ENCODE peak calls at places on chromosome 16, in four cellular contexts. G is heart right ventricle, X is lower leg skin, W is cardiac muscle cell. L is an unnamed sample.

GRCh38 chr16:84963046-84963445 is 48.3 kb downstream of the ZDHHC7 start:
- DNase-seq in G (no peak), X (no peak), W (no peak), L (no peak)

GRCh38 chr16:49492896-49493620 is 119.5 kb downstream of the C16orf78 start:
- DNase-seq in G (no peak), X (peak), W (no peak), L (no peak)

GRCh38 chr16:19846421-19846820 is 38.2 kb downstream of the GPRC5B start:
- DNase-seq in G (no peak), X (no peak), W (no peak), L (no peak)

GRCh38 chr16:89175280-89176146 is 4.0 kb downstream of the CDH15 start:
- DNase-seq in G (no peak), X (no peak), W (no peak), L (peak)

GRCh38 chr16:56549744-56550385 is 15.0 kb upstream of the MT4 start:
- DNase-seq in G (no peak), X (no peak), W (no peak), L (no peak)

GRCh38 chr16:15581127-15581815 is 61.7 kb downstream of the MARF1 start:
- DNase-seq in G (no peak), X (no peak), W (no peak), L (no peak)

GRCh38 chr16:74264806-74265205 is 31.8 kb upstream of the PSMD7 start:
- DNase-seq in G (no peak), X (no peak), W (no peak), L (no peak)

GRCh38 chr16:8505327-8505991 is 84.9 kb downstream of the TMEM114 start:
- DNase-seq in G (no peak), X (no peak), W (no peak), L (no peak)

GRCh38 chr16:59195242-59195641 is 461.1 kb upstream of the GOT2 start:
- DNase-seq in G (no peak), X (no peak), W (no peak), L (no peak)

DNA sequence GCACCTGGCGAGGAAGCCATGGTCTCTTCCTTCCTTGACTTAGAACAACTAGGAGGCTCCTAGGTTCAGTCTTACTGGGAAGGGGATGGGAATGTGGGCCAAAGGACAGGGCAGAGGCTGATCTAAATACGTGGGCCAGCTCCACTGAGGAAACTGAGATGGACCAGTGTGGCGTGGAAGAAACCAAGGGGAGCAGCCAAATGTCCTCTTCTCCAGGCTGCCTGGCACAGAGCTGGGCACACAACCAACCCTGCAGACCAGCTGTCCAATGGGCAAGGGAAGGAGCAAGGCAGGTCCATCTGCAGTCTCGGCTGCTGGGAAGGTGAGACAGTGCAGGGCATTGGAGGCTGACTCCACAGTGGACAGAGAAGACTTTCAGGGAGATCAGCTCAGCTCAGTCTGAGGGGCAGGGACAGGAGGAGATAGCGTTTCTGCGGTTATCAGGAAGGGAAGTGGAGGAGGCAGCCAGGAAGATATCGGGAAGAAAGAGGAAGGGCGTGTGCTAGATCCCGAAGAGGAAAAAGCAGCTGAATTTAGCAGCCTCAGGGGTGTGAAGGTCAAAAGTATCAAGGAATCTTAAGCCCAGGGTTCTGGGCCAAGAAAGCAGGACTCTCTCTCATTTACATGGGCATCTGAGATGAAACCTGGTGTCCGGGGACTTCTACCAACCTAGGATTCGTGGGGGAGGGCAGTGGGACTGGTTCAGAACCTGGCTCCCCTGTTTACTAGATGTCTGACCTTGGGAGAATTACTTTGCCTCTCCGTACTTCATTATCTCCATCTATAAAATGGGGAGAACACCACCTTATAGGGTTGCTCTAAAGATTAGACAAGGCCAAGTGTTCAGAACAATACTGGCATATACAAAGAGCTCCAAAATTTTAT is 1.8 kb downstream of the KIFC3 start:
- DNase-seq in G (no peak), X (no peak), W (no peak), L (no peak)
- H3K4me3 ChIP-seq in G (peak), X (no peak), W (no peak), L (peak)

GRCh38 chr16:86048221-86048620 is 149.3 kb downstream of the IRF8 start:
- DNase-seq in G (no peak), X (no peak), W (no peak), L (no peak)

GRCh38 chr16:86050111-86050510 is 151.1 kb downstream of the IRF8 start:
- DNase-seq in G (no peak), X (no peak), W (no peak), L (no peak)

GRCh38 chr16:86050591-86051375 is 151.8 kb downstream of the IRF8 start:
- DNase-seq in G (no peak), X (no peak), W (peak), L (no peak)

GRCh38 chr16:86049641-86050040 is 150.7 kb downstream of the IRF8 start:
- DNase-seq in G (no peak), X (no peak), W (no peak), L (no peak)

DNA sequence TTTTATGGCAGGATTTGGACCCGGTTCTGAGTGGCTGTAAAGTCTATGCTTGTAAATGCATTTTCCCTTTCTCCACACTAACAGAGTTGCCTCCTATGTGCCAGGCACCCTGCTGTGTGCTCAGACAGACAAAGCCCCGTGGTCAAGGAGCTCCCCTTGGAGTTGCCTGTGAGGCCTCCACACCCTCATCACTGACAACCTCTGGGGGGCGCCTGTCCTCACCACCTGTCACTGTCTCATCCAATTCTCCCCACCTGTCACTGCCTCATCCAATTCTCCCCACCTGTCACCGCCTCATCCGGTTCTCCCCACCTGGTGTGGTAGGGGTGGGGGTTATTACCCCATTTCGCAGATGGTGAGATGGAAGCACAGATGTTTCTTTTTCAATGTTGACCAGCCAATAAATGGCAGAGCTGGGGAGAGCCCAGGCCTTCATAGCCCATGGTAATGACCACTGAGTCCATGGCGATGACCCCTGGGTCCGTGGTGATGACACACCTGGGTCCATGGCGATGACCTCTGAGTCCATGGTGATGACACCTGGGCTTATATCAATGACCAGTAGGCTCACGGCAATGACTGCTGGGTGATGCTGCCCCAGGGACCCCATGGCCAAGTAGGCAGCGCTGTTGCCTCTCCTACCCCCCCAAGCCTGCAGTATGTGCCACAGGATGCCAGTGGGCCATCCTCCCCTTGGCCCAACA is 150.1 kb downstream of the IRF8 start:
- DNase-seq in G (no peak), X (no peak), W (no peak), L (no peak)
- TF ChIP-seq CTCF in G (no peak), X (no peak), W (no peak), L (no peak)

GRCh38 chr16:85986931-85987749 is 88.2 kb downstream of the IRF8 start:
- DNase-seq in G (no peak), X (peak), W (peak), L (no peak)

GRCh38 chr16:85989376-85989775 is 90.4 kb downstream of the IRF8 start:
- DNase-seq in G (no peak), X (peak), W (no peak), L (no peak)

GRCh38 chr16:85987750-85988078 is 88.8 kb downstream of the IRF8 start:
- DNase-seq in G (no peak), X (peak), W (no peak), L (no peak)

GRCh38 chr16:85988723-85989313 is 89.9 kb downstream of the IRF8 start:
- DNase-seq in G (no peak), X (peak), W (no peak), L (no peak)

DNA sequence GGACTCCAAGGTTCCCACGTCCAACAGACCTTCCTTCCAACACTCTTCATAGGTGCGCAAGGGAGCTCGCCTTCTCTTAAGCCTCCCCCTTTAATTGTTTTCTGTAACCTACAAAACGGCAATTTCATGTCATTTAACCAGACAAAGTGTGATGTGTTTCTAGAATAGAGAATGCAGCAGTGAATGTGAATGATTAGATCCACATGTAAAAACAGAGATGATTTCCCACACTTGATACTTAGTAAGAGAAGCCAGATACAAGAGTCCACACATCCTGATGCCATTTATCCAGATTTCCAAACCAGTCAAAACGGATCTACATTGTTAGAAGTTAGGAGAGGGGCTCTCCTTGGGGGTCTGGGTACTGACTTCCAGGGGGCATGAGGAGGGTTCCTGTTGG is 89.3 kb downstream of the IRF8 start:
- DNase-seq in G (no peak), X (peak), W (no peak), L (no peak)
- H3K4me3 ChIP-seq in G (no peak), X (no peak), W (no peak), L (no peak)

DNA sequence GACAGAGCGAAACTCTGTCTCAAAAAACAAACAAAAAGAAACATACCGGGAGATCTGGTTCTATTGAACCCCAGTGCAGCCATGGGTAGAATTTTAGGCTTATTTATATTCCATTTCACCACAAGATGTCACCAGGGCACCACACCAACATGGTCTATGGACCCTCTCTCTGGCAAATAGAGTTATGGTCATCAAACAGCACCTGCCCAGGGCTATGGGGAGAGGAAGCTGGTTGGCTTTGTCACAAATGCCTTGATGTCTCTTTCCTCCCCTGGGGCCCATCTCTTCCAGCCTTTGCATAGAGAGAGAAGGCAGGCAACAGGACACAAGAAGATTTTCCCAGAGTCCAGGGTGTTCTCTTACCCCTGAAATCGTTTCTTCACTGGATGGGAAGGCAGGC is 128.4 kb downstream of the WWOX start:
- DNase-seq in G (no peak), X (no peak), W (peak), L (no peak)
- TF ChIP-seq CTCF in G (peak), X (no peak), W (no peak), L (no peak)

GRCh38 chr16:54923988-54924387 is 6.7 kb upstream of the IRX5 start:
- DNase-seq in G (no peak), X (no peak), W (no peak), L (no peak)

GRCh38 chr16:54927125-54928015 is 3.3 kb upstream of the IRX5 start:
- DNase-seq in G (no peak), X (no peak), W (peak), L (peak)

GRCh38 chr16:54928016-54928356 is 2.7 kb upstream of the IRX5 start:
- DNase-seq in G (no peak), X (no peak), W (peak), L (peak)

GRCh38 chr16:54928421-54929089 is 2.1 kb upstream of the IRX5 start:
- DNase-seq in G (peak), X (peak), W (no peak), L (peak)

DNA sequence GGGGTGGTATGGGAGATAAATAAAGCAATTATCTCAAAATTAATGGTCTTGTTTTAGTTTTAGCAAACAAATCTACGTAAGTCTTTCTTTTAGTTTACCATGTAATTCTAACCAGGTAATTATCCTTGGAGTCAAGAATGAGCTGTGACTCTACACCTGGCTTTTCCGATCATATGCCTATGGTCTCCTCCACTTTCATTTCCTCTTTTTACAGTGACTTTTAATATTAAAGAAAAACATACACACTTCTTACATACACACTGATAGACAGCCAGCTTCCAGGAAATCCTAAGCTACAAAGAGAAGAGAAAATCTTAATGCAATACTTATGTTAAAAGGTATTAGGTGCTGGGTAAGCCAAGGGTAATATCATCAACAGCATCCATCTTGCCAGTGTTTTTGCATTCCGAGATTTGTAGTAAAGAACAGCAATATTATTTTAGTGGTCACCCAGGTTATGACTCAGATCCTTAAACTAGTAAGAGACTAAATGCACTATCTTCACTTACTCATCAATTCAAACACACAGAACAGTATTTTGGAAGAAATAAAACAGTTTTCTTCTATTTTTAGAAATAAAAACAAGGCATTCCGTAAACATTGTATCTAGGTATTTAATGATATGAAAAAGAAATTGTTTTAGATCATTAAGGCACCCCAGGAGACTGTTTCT is 4.4 kb upstream of the IRX5 start:
- DNase-seq in G (no peak), X (no peak), W (no peak), L (peak)
- H3K4me3 ChIP-seq in G (peak), X (no peak), W (peak), L (no peak)

GRCh38 chr16:1941162-1941923 is 1.7 kb downstream of the MSRB1 start:
- DNase-seq in G (no peak), X (no peak), W (no peak), L (no peak)
- TF ChIP-seq CTCF in G (no peak), X (no peak), W (peak), L (no peak)

GRCh38 chr16:65421596-65421995 is 299.7 kb upstream of the CDH11 start:
- DNase-seq in G (no peak), X (no peak), W (no peak), L (no peak)
- H3K4me3 ChIP-seq in G (no peak), X (no peak), W (no peak), L (no peak)